ENCODE peak calls at places on chromosomes 3 and 15, in ten cellular contexts. N is right lobe of liver, L is ovary, A is mucosa of descending colon, F is A549, E is IMR-90, B is psoas muscle, P is hepatocyte, M is cardiac muscle cell, U is stomach. C is an unnamed sample. For H3K4me1, the result is how much of the 10 kb centered on the place peaks cover.

GRCh38 chr3:55296035-55296434 is 191.1 kb downstream of the WNT5A start:
- DNase-seq in N (no peak), L (no peak), A (no peak), F (no peak), E (peak), B (no peak), P (no peak), M (peak), U (no peak), C (no peak)

GRCh38 chr3:113776564-113776963 is 29.7 kb downstream of the ATP6V1A start:
- DNase-seq in N (no peak), L (no peak), A (no peak), F (no peak), E (no peak), B (no peak), P (no peak), M (no peak), U (no peak), C (no peak)

GRCh38 chr15:69665641-69666091 is 213.0 kb downstream of the RPLP1 start:
- DNase-seq in N (no peak), L (peak), A (no peak), F (no peak), E (no peak), B (no peak), P (no peak), M (peak), U (no peak), C (no peak)

GRCh38 chr3:158495503-158495902 is 75.5 kb upstream of the MLF1 start:
- DNase-seq in N (no peak), L (no peak), A (no peak), F (no peak), E (no peak), B (no peak), P (no peak), M (no peak), U (no peak), C (no peak)

GRCh38 chr15:38996111-38996541 is 431.5 kb upstream of the RASGRP1 start:
- DNase-seq in N (no peak), L (no peak), A (no peak), F (no peak), E (peak), B (no peak), P (no peak), M (peak), U (no peak), C (no peak)

GRCh38 chr3:31754575-31755278 is 222.0 kb downstream of the STT3B start:
- DNase-seq in N (no peak), L (no peak), A (no peak), F (no peak), E (no peak), B (no peak), P (no peak), M (no peak), U (no peak), C (no peak)

GRCh38 chr3:127848131-127849129 is 26.1 kb upstream of the MGLL start:
- DNase-seq in N (no peak), L (no peak), A (no peak), F (no peak), E (peak), B (no peak), P (peak), M (peak), U (no peak), C (no peak)

GRCh38 chr15:36062357-36062756 is 516.4 kb upstream of the DPH6 start:
- DNase-seq in N (no peak), L (no peak), A (no peak), F (no peak), E (no peak), B (no peak), P (no peak), M (peak), U (no peak), C (no peak)

GRCh38 chr15:65416845-65417416 is 5.8 kb downstream of the IGDCC4 start:
- DNase-seq in N (no peak), L (peak), A (no peak), F (no peak), E (peak), B (peak), P (peak), M (peak), U (no peak), C (no peak)

GRCh38 chr3:186930639-186931486 is 537 bp downstream of the ST6GAL1 start:
- DNase-seq in N (peak), L (peak), A (peak), F (peak), E (peak), B (peak), P (peak), M (peak), U (peak), C (peak)

GRCh38 chr3:12231481-12231880 is 57.4 kb upstream of the PPARG start:
- DNase-seq in N (no peak), L (no peak), A (no peak), F (no peak), E (peak), B (no peak), P (no peak), M (no peak), U (no peak), C (no peak)

GRCh38 chr3:125120370-125121122 is 64.7 kb upstream of the HEG1 start:
- DNase-seq in N (no peak), L (no peak), A (no peak), F (no peak), E (no peak), B (no peak), P (no peak), M (peak), U (no peak), C (no peak)

GRCh38 chr15:51702710-51703109 is 21.4 kb downstream of the SCG3 start:
- DNase-seq in N (no peak), L (no peak), A (no peak), F (no peak), E (no peak), B (no peak), P (no peak), M (no peak), U (no peak), C (no peak)

GRCh38 chr15:40247406-40247971 is 8.6 kb downstream of the PAK6 start:
- DNase-seq in N (no peak), L (no peak), A (no peak), F (no peak), E (no peak), B (peak), P (no peak), M (no peak), U (no peak), C (no peak)

GRCh38 chr3:52052831-52053306 is 3.5 kb downstream of the DUSP7 start:
- DNase-seq in N (peak), L (peak), A (peak), F (peak), E (peak), B (peak), P (peak), M (peak), U (peak), C (peak)

GRCh38 chr15:95845862-95846515 is 484.5 kb upstream of the NR2F2 start:
- DNase-seq in N (no peak), L (peak), A (no peak), F (no peak), E (peak), B (no peak), P (no peak), M (no peak), U (no peak), C (no peak)

GRCh38 chr3:50356553-50356952 is 2.8 kb downstream of the TMEM115 start:
- DNase-seq in N (no peak), L (no peak), A (peak), F (no peak), E (no peak), B (peak), P (peak), M (peak), U (peak), C (no peak)

GRCh38 chr3:112651516-112651915 is 10.6 kb upstream of the CCDC80 start:
- DNase-seq in N (no peak), L (no peak), A (no peak), F (no peak), E (peak), B (no peak), P (no peak), M (peak), U (no peak), C (no peak)

GRCh38 chr3:85259748-85260147 is 301.0 kb downstream of the CADM2 start:
- DNase-seq in N (no peak), L (no peak), A (no peak), F (no peak), E (peak), B (no peak), P (no peak), M (no peak), U (no peak), C (no peak)

GRCh38 chr15:48974865-48975264 is 11.1 kb upstream of the SHC4 start:
- DNase-seq in N (no peak), L (no peak), A (no peak), F (peak), E (no peak), B (no peak), P (no peak), M (peak), U (no peak), C (no peak)

DNA sequence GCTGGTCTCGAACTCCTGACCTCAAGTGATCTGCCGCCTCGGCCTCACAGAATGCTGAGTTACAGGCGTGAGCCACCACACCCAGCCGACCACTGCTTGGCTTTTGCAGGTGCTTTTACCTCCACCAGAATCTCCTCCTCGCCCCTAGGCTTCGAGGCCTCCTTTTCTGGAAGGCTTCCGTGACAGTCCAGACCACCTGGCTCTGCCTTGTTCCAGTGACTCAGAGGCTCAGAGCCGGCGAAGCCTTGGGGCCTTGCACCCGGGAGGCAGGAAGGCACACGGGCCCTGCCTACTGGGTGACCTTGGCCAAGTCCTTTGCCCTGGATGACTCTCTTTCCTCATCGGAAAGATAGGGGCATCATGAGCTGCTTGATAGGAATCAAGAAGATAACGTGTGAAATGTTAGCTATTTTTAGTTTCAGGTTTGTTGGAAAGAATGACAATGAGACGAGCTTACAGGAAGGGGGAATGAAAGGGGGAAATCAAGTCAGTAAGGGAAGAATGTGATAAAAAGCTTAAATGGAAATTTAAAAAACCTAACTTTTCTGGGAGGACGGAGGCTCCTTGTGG is 31.3 kb upstream of the FURIN start:
- DNase-seq in N (no peak), L (no peak), A (no peak), F (no peak), E (no peak), B (no peak), P (peak), M (no peak), U (no peak), C (no peak)
- H3K4me1 ChIP-seq in N (under half), L (under half), A (under half), F (under half), E (under half), B (under half), P (under half), M (under half), U (under half), C (under half)

GRCh38 chr3:10892622-10893021 is 76.6 kb downstream of the SLC6A11 start:
- DNase-seq in N (no peak), L (no peak), A (no peak), F (no peak), E (no peak), B (no peak), P (no peak), M (no peak), U (no peak), C (no peak)

GRCh38 chr3:10890665-10891064 is 74.6 kb downstream of the SLC6A11 start:
- DNase-seq in N (no peak), L (no peak), A (no peak), F (no peak), E (no peak), B (no peak), P (no peak), M (no peak), U (no peak), C (no peak)

GRCh38 chr3:10887015-10887414 is 71.0 kb downstream of the SLC6A11 start:
- DNase-seq in N (no peak), L (no peak), A (no peak), F (no peak), E (no peak), B (no peak), P (no peak), M (no peak), U (no peak), C (no peak)

GRCh38 chr3:10888523-10889081 is 72.6 kb downstream of the SLC6A11 start:
- DNase-seq in N (no peak), L (no peak), A (no peak), F (no peak), E (no peak), B (no peak), P (no peak), M (no peak), U (no peak), C (no peak)

GRCh38 chr3:10889206-10889960 is 73.4 kb downstream of the SLC6A11 start:
- DNase-seq in N (no peak), L (no peak), A (no peak), F (no peak), E (no peak), B (no peak), P (no peak), M (no peak), U (no peak), C (no peak)
- TF ChIP-seq CTCF in N (no peak), L (no peak), A (no peak), F (no peak), E (no peak), B (no peak), P (no peak), M (no peak), U (no peak), C (no peak)

DNA sequence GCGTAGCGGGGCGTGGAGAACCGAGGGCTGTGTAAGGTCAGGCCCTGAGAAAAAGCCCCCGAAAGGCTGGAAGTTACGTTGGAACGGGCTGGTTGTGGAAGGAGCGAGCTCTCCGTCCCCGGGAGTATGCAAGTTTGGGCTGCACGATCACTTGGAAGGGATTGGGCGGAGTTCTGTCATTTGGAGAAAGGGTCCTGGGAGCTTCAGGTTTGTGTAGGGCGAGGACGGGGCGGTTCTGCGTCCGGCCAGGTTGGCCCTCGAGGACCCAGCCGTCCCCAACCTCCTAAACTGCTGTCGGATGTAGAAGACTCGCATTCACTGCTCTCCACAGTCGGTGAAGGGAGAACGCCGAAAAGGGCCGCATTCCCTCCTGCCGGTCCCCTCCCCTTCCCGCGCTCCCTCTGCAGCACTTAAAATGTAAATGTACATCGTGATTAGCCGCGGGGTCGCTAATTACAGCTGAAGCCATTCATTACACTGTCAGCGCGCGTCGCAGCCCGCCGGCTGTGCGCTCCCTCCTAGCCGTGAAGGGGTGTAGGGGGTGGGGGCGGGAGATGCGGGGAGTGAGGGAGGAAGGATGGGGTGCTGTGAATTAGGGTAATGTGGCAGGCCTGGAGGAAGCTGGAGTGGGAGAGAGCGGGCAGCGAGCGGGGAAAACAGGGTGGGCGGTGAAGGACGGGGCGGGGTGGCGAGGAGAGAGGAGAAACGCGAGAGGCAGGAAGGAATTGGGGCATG is 2.5 kb upstream of the RPP25 start:
- DNase-seq in N (no peak), L (no peak), A (no peak), F (no peak), E (no peak), B (no peak), P (no peak), M (no peak), U (no peak), C (no peak)
- H3K4me1 ChIP-seq in N (under half), L (under half), A (under half), F (under half), E (under half), B (under half), P (under half), M (under half), U (under half), C (under half)

GRCh38 chr3:129016366-129016724 is 15.2 kb downstream of the EFCC1 start:
- DNase-seq in N (no peak), L (no peak), A (peak), F (no peak), E (no peak), B (no peak), P (peak), M (no peak), U (peak), C (no peak)
- TF ChIP-seq CTCF in N (no peak), L (no peak), A (peak), F (no peak), E (no peak), B (no peak), P (no peak), M (no peak), U (peak), C (no peak)

DNA sequence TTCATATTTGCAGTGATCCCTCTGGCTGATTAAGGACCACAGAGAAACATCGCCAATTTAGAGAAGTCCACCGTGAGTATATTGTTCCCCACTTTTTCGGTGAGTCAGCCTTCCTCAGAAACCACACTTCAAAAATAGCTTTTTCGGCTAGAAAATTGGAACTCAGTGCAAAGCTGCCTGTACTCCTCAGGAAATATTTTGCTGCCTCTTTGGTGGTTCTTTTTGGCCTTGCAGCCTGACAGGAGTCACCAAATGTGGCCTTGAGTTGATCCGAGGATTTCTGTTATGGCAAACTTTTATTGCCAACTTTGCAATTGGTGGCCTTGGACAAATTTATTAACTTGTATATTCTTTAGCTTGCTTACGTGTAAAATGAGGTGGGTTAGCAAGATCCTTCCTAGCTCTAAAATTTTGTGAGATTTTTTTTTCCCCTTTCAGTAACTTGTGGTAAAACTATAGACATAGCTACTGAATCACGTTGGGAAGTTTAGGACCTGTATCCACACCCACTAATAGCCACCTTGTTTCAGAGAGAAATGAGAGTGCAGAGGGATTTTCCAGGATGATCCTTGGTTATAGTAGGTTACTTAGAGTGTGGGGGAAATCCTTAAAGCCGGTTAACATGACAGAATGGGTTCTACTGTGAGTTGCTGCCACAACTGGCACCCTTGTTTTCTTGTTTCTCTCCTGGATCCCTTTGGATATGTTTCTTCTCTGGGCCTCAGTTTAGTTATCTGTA is 9.9 kb downstream of the ARL6IP5 start:
- DNase-seq in N (no peak), L (no peak), A (peak), F (no peak), E (peak), B (no peak), P (no peak), M (peak), U (no peak), C (no peak)
- H3K4me1 ChIP-seq in N (under half), L (under half), A (under half), F (under half), E (under half), B (half or more), P (under half), M (under half), U (half or more), C (half or more)

GRCh38 chr3:44915702-44916438 is 41.5 kb downstream of the TGM4 start:
- DNase-seq in N (no peak), L (no peak), A (no peak), F (no peak), E (peak), B (no peak), P (no peak), M (peak), U (no peak), C (no peak)
- TF ChIP-seq CTCF in N (no peak), L (no peak), A (no peak), F (no peak), E (peak), B (no peak), P (no peak), M (peak), U (no peak), C (no peak)

GRCh38 chr3:184175981-184176376 is 1.3 kb downstream of the AP2M1 start:
- DNase-seq in N (no peak), L (no peak), A (no peak), F (no peak), E (no peak), B (no peak), P (no peak), M (no peak), U (no peak), C (no peak)
- H3K4me1 ChIP-seq in N (under half), L (under half), A (under half), F (under half), E (under half), B (under half), P (under half), M (under half), U (under half), C (under half)

GRCh38 chr15:55627730-55628368 is 39.7 kb upstream of the PYGO1 start:
- DNase-seq in N (no peak), L (no peak), A (no peak), F (peak), E (peak), B (peak), P (peak), M (peak), U (peak), C (no peak)
- TF ChIP-seq CTCF in N (no peak), L (no peak), A (no peak), F (no peak), E (peak), B (no peak), P (no peak), M (peak), U (no peak), C (no peak)